ENCODE peak calls at places on chromosome 6, in six cellular contexts. A is iris pigment epithelial cell; E is left ventricle myocardium inferior; D is GM23338; I is stimulated activated CD4-positive, alpha-beta T cell treated with anti-CD3 and anti-CD28 coated beads, TNF-alpha, amount 100 ng/mL, for 1 hour; N is neuronal stem cell. O is an unnamed sample.

GRCh38 chr6:37083243-37084138 is 78.0 kb downstream of the FGD2 start:
- DNase-seq in A (peak), E (peak), D (no peak), I (no peak), N (no peak), O (no peak)

GRCh38 chr6:14085176-14085787 is 32.3 kb upstream of the CD83 start:
- DNase-seq in A (no peak), E (no peak), D (no peak), I (no peak), N (no peak), O (no peak)

GRCh38 chr6:28947831-28948270 is 24.1 kb upstream of the TRIM27 start:
- DNase-seq in A (peak), E (no peak), D (no peak), I (no peak), N (no peak), O (no peak)

GRCh38 chr6:100311707-100312266 is 152.9 kb downstream of the SIM1 start:
- DNase-seq in A (peak), E (no peak), D (no peak), I (no peak), N (no peak), O (no peak)

GRCh38 chr6:145587342-145587741 is 148.0 kb downstream of the EPM2A start:
- DNase-seq in A (no peak), E (no peak), D (no peak), I (no peak), N (no peak), O (no peak)

GRCh38 chr6:48200874-48201273 is 89.9 kb upstream of the PTCHD4 start:
- DNase-seq in A (peak), E (no peak), D (no peak), I (no peak), N (no peak), O (no peak)

GRCh38 chr6:52243282-52243893 is 912 bp downstream of the IL17F start:
- DNase-seq in A (peak), E (no peak), D (no peak), I (no peak), N (no peak), O (no peak)

GRCh38 chr6:101393291-101394251 is at the start of gene GRIK2:
- DNase-seq in A (peak), E (no peak), D (peak), I (no peak), N (peak), O (peak)

GRCh38 chr6:31042801-31043200 is 32.5 kb downstream of the MUC22 start:
- DNase-seq in A (peak), E (peak), D (peak), I (no peak), N (no peak), O (peak)

GRCh38 chr6:125008957-125009356 is 46.7 kb downstream of the RNF217 start:
- DNase-seq in A (no peak), E (no peak), D (no peak), I (no peak), N (no peak), O (no peak)

GRCh38 chr6:143328885-143329284 is 121.6 kb downstream of the ADAT2 start:
- DNase-seq in A (peak), E (no peak), D (no peak), I (no peak), N (no peak), O (no peak)

GRCh38 chr6:137657351-137657911 is 163.2 kb upstream of the OLIG3 start:
- DNase-seq in A (no peak), E (no peak), D (no peak), I (no peak), N (no peak), O (no peak)

GRCh38 chr6:107132330-107132954 is 17.1 kb upstream of the BEND3 start:
- DNase-seq in A (peak), E (no peak), D (peak), I (no peak), N (no peak), O (peak)

GRCh38 chr6:79801362-79801761 is 146.0 kb downstream of the ELOVL4 start:
- DNase-seq in A (no peak), E (no peak), D (no peak), I (no peak), N (no peak), O (no peak)

GRCh38 chr6:11710221-11710836 is 68.3 kb downstream of the ADTRP start:
- DNase-seq in A (peak), E (no peak), D (no peak), I (no peak), N (no peak), O (no peak)

GRCh38 chr6:137805622-137806021 is 61.4 kb upstream of the TNFAIP3 start:
- DNase-seq in A (no peak), E (no peak), D (no peak), I (no peak), N (no peak), O (no peak)

GRCh38 chr6:23301546-23301945 is 732.2 kb downstream of the HDGFL1 start:
- DNase-seq in A (peak), E (no peak), D (no peak), I (no peak), N (no peak), O (no peak)

GRCh38 chr6:5151295-5151954 is 66.3 kb downstream of the PPP1R3G start:
- DNase-seq in A (no peak), E (no peak), D (no peak), I (no peak), N (no peak), O (no peak)

GRCh38 chr6:106773482-106773881 is 144.1 kb downstream of the QRSL1 start:
- DNase-seq in A (no peak), E (no peak), D (no peak), I (no peak), N (no peak), O (no peak)

GRCh38 chr6:2078888-2079287 is 166.5 kb downstream of the GMDS start:
- DNase-seq in A (no peak), E (no peak), D (no peak), I (no peak), N (no peak), O (no peak)

GRCh38 chr6:136609878-136610706 is 59.9 kb upstream of the MAP7 start:
- DNase-seq in A (peak), E (no peak), D (peak), I (no peak), N (no peak), O (no peak)

GRCh38 chr6:81806793-81807565 is 54.5 kb upstream of the TENT5A start:
- DNase-seq in A (no peak), E (no peak), D (no peak), I (no peak), N (no peak), O (peak)

GRCh38 chr6:17710331-17710730 is 3.6 kb upstream of the NUP153 start:
- DNase-seq in A (peak), E (no peak), D (no peak), I (no peak), N (no peak), O (no peak)

GRCh38 chr6:1049900-1050299 is 262.0 kb upstream of the FOXQ1 start:
- DNase-seq in A (no peak), E (no peak), D (no peak), I (no peak), N (no peak), O (no peak)

GRCh38 chr6:46217671-46218131 is 46.9 kb upstream of the ENPP5 start:
- DNase-seq in A (no peak), E (peak), D (no peak), I (no peak), N (no peak), O (no peak)

GRCh38 chr6:3259491-3259958 is 778 bp downstream of the PSMG4 start:
- DNase-seq in A (peak), E (peak), D (peak), I (peak), N (no peak), O (peak)

GRCh38 chr6:110217255-110217654 is 37.0 kb downstream of the CDC40 start:
- DNase-seq in A (peak), E (no peak), D (peak), I (no peak), N (no peak), O (no peak)

GRCh38 chr6:19472850-19473249 is 364.3 kb upstream of the ID4 start:
- DNase-seq in A (no peak), E (no peak), D (peak), I (no peak), N (no peak), O (peak)

GRCh38 chr6:12266571-12266970 is 23.6 kb upstream of the EDN1 start:
- DNase-seq in A (peak), E (no peak), D (no peak), I (no peak), N (no peak), O (no peak)

GRCh38 chr6:37011656-37012378 is 6.4 kb downstream of the FGD2 start:
- DNase-seq in A (peak), E (no peak), D (no peak), I (no peak), N (no peak), O (no peak)

GRCh38 chr6:150334790-150335783 is 33.7 kb upstream of the IYD start:
- DNase-seq in A (peak), E (no peak), D (peak), I (no peak), N (peak), O (peak)

GRCh38 chr6:111683749-111684267 is 78.1 kb upstream of the TRAF3IP2 start:
- DNase-seq in A (peak), E (no peak), D (no peak), I (no peak), N (no peak), O (no peak)

GRCh38 chr6:143097224-143097795 is 36.6 kb downstream of the AIG1 start:
- DNase-seq in A (peak), E (no peak), D (no peak), I (no peak), N (no peak), O (no peak)

GRCh38 chr6:42007753-42008528 is 42.4 kb upstream of the TAF8 start:
- DNase-seq in A (no peak), E (no peak), D (no peak), I (no peak), N (no peak), O (no peak)

GRCh38 chr6:90194371-90194841 is 102.2 kb downstream of the BACH2 start:
- DNase-seq in A (peak), E (no peak), D (no peak), I (no peak), N (no peak), O (no peak)

GRCh38 chr6:113031591-113031990 is 684.5 kb downstream of the RFPL4B start:
- DNase-seq in A (no peak), E (no peak), D (no peak), I (no peak), N (no peak), O (peak)

GRCh38 chr6:151497935-151498726 is 4.3 kb downstream of the CCDC170 start:
- DNase-seq in A (peak), E (no peak), D (peak), I (no peak), N (no peak), O (no peak)

GRCh38 chr6:170083236-170084051 is 207.4 kb downstream of the DLL1 start:
- DNase-seq in A (no peak), E (peak), D (no peak), I (no peak), N (no peak), O (no peak)